ENCODE peak calls at places on chromosome 1, in eight cellular contexts. N is aorta; E is CD8-positive, alpha-beta T cell; X is tibial nerve; A is astrocyte; H is neuronal stem cell; F is A549; R is uterus. J is an unnamed sample.

GRCh38 chr1:200982071-200982945 is 41.2 kb downstream of the KIF21B start:
- DNase-seq in N (no peak), E (no peak), X (no peak), A (peak; percentile 12), H (no peak), F (no peak), R (no peak), J (peak; percentile 45)

GRCh38 chr1:117641536-117641935 is 35.7 kb downstream of the TENT5C start:
- DNase-seq in N (no peak), E (peak; percentile 40), X (no peak), A (no peak), H (no peak), F (no peak), R (no peak), J (no peak)

GRCh38 chr1:200670215-200671118 is 760 bp upstream of the DDX59 start:
- DNase-seq in N (no peak), E (no peak), X (no peak), A (peak; percentile 60), H (no peak), F (peak; percentile 88), R (no peak), J (no peak)

GRCh38 chr1:207818971-207819451 is 67.2 kb downstream of the CD46 start:
- DNase-seq in N (no peak), E (no peak), X (no peak), A (peak; percentile 35), H (no peak), F (peak; percentile 49), R (no peak), J (no peak)

GRCh38 chr1:39671793-39672550 is at the start of gene NT5C1A:
- DNase-seq in N (peak; percentile 56), E (peak; percentile 60), X (no peak), A (no peak), H (peak; percentile 31), F (no peak), R (no peak), J (peak; percentile 85)

GRCh38 chr1:172902861-172903381 is 147.8 kb downstream of the TNFSF18 start:
- DNase-seq in N (no peak), E (no peak), X (no peak), A (peak; percentile 90), H (no peak), F (no peak), R (no peak), J (no peak)

GRCh38 chr1:111656093-111657017 is 36.8 kb downstream of the RAP1A start:
- DNase-seq in N (no peak), E (no peak), X (no peak), A (peak; percentile 12), H (peak; percentile 1), F (peak; percentile 44), R (no peak), J (no peak)

GRCh38 chr1:11746092-11746491 is 10.2 kb downstream of the AGTRAP start:
- DNase-seq in N (no peak), E (no peak), X (no peak), A (peak; percentile 42), H (no peak), F (no peak), R (no peak), J (no peak)

GRCh38 chr1:225412803-225413338 is 15.0 kb downstream of the LBR start:
- DNase-seq in N (no peak), E (no peak), X (no peak), A (no peak), H (no peak), F (no peak), R (no peak), J (no peak)

GRCh38 chr1:185973645-185974044 is 239.5 kb downstream of the HMCN1 start:
- DNase-seq in N (no peak), E (no peak), X (no peak), A (peak; percentile 98), H (no peak), F (no peak), R (no peak), J (no peak)

GRCh38 chr1:58780586-58781452 is 3.0 kb downstream of the JUN start:
- DNase-seq in N (no peak), E (no peak), X (no peak), A (peak; percentile 28), H (no peak), F (peak; percentile 23), R (no peak), J (no peak)

GRCh38 chr1:38125837-38126520 is 79.4 kb upstream of the POU3F1 start:
- DNase-seq in N (no peak), E (no peak), X (no peak), A (no peak), H (no peak), F (no peak), R (no peak), J (no peak)

GRCh38 chr1:17919525-17920439 is 164.6 kb downstream of the ACTL8 start:
- DNase-seq in N (no peak), E (no peak), X (no peak), A (peak; percentile 29), H (peak; percentile 73), F (peak; percentile 48), R (no peak), J (no peak)

GRCh38 chr1:94989911-94990463 is 63.1 kb upstream of the CNN3 start:
- DNase-seq in N (no peak), E (no peak), X (no peak), A (no peak), H (no peak), F (no peak), R (peak; percentile 58), J (no peak)

GRCh38 chr1:154351363-154352068 is 26.2 kb downstream of the ATP8B2 start:
- DNase-seq in N (no peak), E (no peak), X (no peak), A (no peak), H (no peak), F (peak; percentile 36), R (no peak), J (no peak)

GRCh38 chr1:154352245-154352580 is 26.9 kb downstream of the ATP8B2 start:
- DNase-seq in N (no peak), E (no peak), X (no peak), A (no peak), H (no peak), F (no peak), R (no peak), J (no peak)

GRCh38 chr1:154349121-154349520 is 23.8 kb downstream of the ATP8B2 start:
- DNase-seq in N (no peak), E (no peak), X (no peak), A (no peak), H (no peak), F (no peak), R (no peak), J (no peak)

GRCh38 chr1:154348429-154349076 is 23.2 kb downstream of the ATP8B2 start:
- DNase-seq in N (no peak), E (no peak), X (no peak), A (no peak), H (no peak), F (peak; percentile 24), R (no peak), J (no peak)

GRCh38 chr1:154350383-154350782 is 25.1 kb downstream of the ATP8B2 start:
- DNase-seq in N (no peak), E (no peak), X (no peak), A (no peak), H (no peak), F (no peak), R (no peak), J (no peak)
- H3K4me3 ChIP-seq in N (no peak overlapping the region), E (no peak overlapping the region), X (no peak overlapping the region), A (no peak overlapping the region), H (no peak overlapping the region), F (no peak overlapping the region), R (no peak overlapping the region), J (no peak overlapping the region)

GRCh38 chr1:153546371-153546770 is 765 bp upstream of the S100A4 start:
- DNase-seq in N (peak; percentile 36), E (no peak), X (no peak), A (no peak), H (no peak), F (no peak), R (no peak), J (no peak)
- H3K27ac ChIP-seq in N (peak overlapping the region; percentile 77), E (peak overlapping the region; percentile 69), X (peak overlapping the region; percentile 63), A (no peak overlapping the region), H (no peak overlapping the region), F (peak overlapping the region; percentile 96), R (peak overlapping the region; percentile 86), J (no peak overlapping the region)

GRCh38 chr1:236141447-236142357 is 637 bp upstream of the GPR137B start:
- DNase-seq in N (no peak), E (no peak), X (no peak), A (peak; percentile 54), H (peak; percentile 57), F (peak; percentile 43), R (peak; percentile 31), J (peak; percentile 80)
- H3K4me1 ChIP-seq in N (no peaks in the 10 kb centered on the region), E (peaks cover 27% of the 10 kb centered on the region), X (no peaks in the 10 kb centered on the region), A (peaks cover 11% of the 10 kb centered on the region), H (peaks cover 2% of the 10 kb centered on the region), F (peaks cover 7% of the 10 kb centered on the region), R (no peaks in the 10 kb centered on the region), J (peaks cover 3% of the 10 kb centered on the region)

GRCh38 chr1:190595438-190595837 is 117.8 kb upstream of the BRINP3 start:
- DNase-seq in N (no peak), E (no peak), X (no peak), A (no peak), H (no peak), F (no peak), R (no peak), J (no peak)

GRCh38 chr1:190602325-190602724 is 124.7 kb upstream of the BRINP3 start:
- DNase-seq in N (no peak), E (no peak), X (no peak), A (no peak), H (no peak), F (no peak), R (no peak), J (no peak)

GRCh38 chr1:190599677-190600076 is 122.0 kb upstream of the BRINP3 start:
- DNase-seq in N (no peak), E (no peak), X (no peak), A (no peak), H (no peak), F (no peak), R (no peak), J (no peak)

DNA sequence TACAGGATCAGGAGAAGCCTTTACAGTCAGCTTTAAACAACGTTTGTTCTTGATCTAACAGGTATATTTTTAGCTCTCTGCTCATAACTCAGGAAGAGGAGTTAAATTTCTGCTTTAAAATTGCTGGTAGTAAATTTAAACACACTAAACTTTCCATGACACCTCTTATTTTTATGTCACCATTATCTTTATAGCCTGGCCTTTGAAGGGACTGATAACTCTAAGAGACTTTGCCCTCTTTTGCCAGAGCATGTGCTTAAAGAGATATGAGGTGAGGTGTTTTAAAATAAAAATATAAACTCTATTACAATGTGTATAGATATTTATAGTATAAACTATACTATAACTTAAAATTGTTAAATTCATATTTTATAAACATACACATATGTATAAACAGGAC is 119.7 kb upstream of the BRINP3 start:
- DNase-seq in N (no peak), E (no peak), X (no peak), A (no peak), H (no peak), F (no peak), R (no peak), J (no peak)
- H3K4me3 ChIP-seq in N (no peak overlapping the region), E (no peak overlapping the region), X (no peak overlapping the region), A (no peak overlapping the region), H (no peak overlapping the region), F (no peak overlapping the region), R (no peak overlapping the region), J (no peak overlapping the region)

DNA sequence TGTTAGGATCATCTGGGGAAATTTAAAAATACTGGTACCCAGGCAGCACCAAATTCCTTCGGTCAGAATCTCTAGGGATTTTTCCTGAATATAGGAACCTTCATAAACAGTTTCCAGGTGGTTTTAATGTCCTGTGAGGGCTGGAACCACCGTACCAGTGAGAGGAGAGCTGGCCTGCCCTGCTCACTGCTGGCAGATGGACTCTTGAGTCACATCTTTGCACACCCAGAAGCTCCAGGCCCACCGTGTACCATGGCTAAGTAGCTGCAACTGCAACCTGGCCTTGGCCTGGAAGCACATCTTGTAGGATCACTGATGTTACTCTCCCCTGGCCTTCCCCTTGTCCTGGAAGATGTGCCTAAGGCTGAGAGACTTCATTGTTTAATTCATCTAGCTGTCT is 181.5 kb downstream of the DISC1 start:
- DNase-seq in N (no peak), E (no peak), X (no peak), A (no peak), H (no peak), F (no peak), R (no peak), J (no peak)
- H3K27ac ChIP-seq in N (no peak overlapping the region), E (no peak overlapping the region), X (no peak overlapping the region), A (no peak overlapping the region), H (no peak overlapping the region), F (no peak overlapping the region), R (no peak overlapping the region), J (no peak overlapping the region)